ENCODE peak calls at places on chromosomes 1 and 21, in six cellular contexts. G is stomach, Y is mammary epithelial cell, Q is testis, V is neural progenitor cell, F is A549. T is an unnamed sample.

GRCh38 chr1:214514032-214514818 is 37.2 kb downstream of the PTPN14 start:
- DNase-seq in G (no peak), Y (no peak), Q (no peak), V (peak; percentile 55), F (no peak), T (no peak)

GRCh38 chr1:3879787-3880428 is 20.2 kb downstream of the C1orf174 start:
- DNase-seq in G (no peak), Y (no peak), Q (no peak), V (no peak), F (no peak), T (no peak)

GRCh38 chr1:93828437-93828756 is 50.6 kb downstream of the DNTTIP2 start:
- DNase-seq in G (no peak), Y (peak; percentile 54), Q (no peak), V (no peak), F (no peak), T (peak; percentile 36)

GRCh38 chr1:214349781-214350180 is 68.8 kb downstream of the SMYD2 start:
- DNase-seq in G (no peak), Y (no peak), Q (no peak), V (peak; percentile 58), F (no peak), T (peak; percentile 39)

GRCh38 chr21:36792505-36792967 is 93.6 kb downstream of the SIM2 start:
- DNase-seq in G (no peak), Y (peak; percentile 92), Q (no peak), V (no peak), F (no peak), T (no peak)

GRCh38 chr21:29433366-29434059 is 134.8 kb downstream of the BACH1 start:
- DNase-seq in G (no peak), Y (no peak), Q (no peak), V (no peak), F (no peak), T (no peak)

GRCh38 chr1:43235451-43236121 is 34.2 kb upstream of the TMEM125 start:
- DNase-seq in G (peak; percentile 44), Y (no peak), Q (no peak), V (no peak), F (no peak), T (no peak)

GRCh38 chr1:193556042-193556441 is 369.6 kb upstream of the B3GALT2 start:
- DNase-seq in G (no peak), Y (no peak), Q (no peak), V (no peak), F (no peak), T (no peak)

GRCh38 chr21:17783816-17784598 is 35.1 kb downstream of the C21orf91 start:
- DNase-seq in G (no peak), Y (no peak), Q (no peak), V (no peak), F (no peak), T (no peak)

GRCh38 chr1:156502749-156503671 is 2.4 kb upstream of the MEF2D start:
- DNase-seq in G (peak; percentile 80), Y (peak; percentile 87), Q (peak; percentile 78), V (no peak), F (peak; percentile 96), T (peak; percentile 20)

GRCh38 chr21:32977216-32977615 is 48.5 kb upstream of the OLIG2 start:
- DNase-seq in G (no peak), Y (no peak), Q (no peak), V (no peak), F (no peak), T (no peak)

GRCh38 chr1:21175324-21175669 is 1.4 kb downstream of the EIF4G3 start:
- DNase-seq in G (peak; percentile 49), Y (peak; percentile 34), Q (peak; percentile 70), V (no peak), F (no peak), T (peak; percentile 66)

GRCh38 chr1:39335278-39335677 is 130.8 kb downstream of the MACF1 start:
- DNase-seq in G (no peak), Y (no peak), Q (no peak), V (no peak), F (no peak), T (no peak)

GRCh38 chr21:38284221-38284620 is 27.4 kb downstream of the KCNJ15 start:
- DNase-seq in G (no peak), Y (no peak), Q (no peak), V (no peak), F (no peak), T (no peak)

GRCh38 chr1:10685851-10686403 is 110.5 kb downstream of the CASZ1 start:
- DNase-seq in G (peak; percentile 72), Y (no peak), Q (peak; percentile 46), V (no peak), F (no peak), T (peak; percentile 78)

GRCh38 chr1:53765656-53766055 is 26.7 kb upstream of the GLIS1 start:
- DNase-seq in G (no peak), Y (peak; percentile 11), Q (no peak), V (no peak), F (no peak), T (no peak)

GRCh38 chr1:102840741-102841140 is 267.6 kb downstream of the COL11A1 start:
- DNase-seq in G (no peak), Y (no peak), Q (no peak), V (no peak), F (no peak), T (no peak)

GRCh38 chr1:98086796-98087195 is 166.0 kb upstream of the DPYD start:
- DNase-seq in G (no peak), Y (peak; percentile 92), Q (no peak), V (peak; percentile 46), F (peak; percentile 66), T (peak; percentile 39)

GRCh38 chr21:43697758-43698643 is 20.9 kb upstream of the PDXK start:
- DNase-seq in G (no peak), Y (no peak), Q (no peak), V (no peak), F (no peak), T (no peak)

GRCh38 chr1:56330400-56331026 is 248.8 kb downstream of the PLPP3 start:
- DNase-seq in G (no peak), Y (peak; percentile 16), Q (no peak), V (no peak), F (no peak), T (no peak)

GRCh38 chr1:225631041-225631663 is 21.8 kb downstream of the ENAH start:
- DNase-seq in G (no peak), Y (no peak), Q (no peak), V (no peak), F (no peak), T (no peak)

GRCh38 chr1:76239470-76239918 is 164.9 kb downstream of the ST6GALNAC3 start:
- DNase-seq in G (no peak), Y (no peak), Q (no peak), V (no peak), F (no peak), T (peak; percentile 54)

GRCh38 chr1:223835754-223836153 is 10.0 kb downstream of the TP53BP2 start:
- DNase-seq in G (no peak), Y (no peak), Q (no peak), V (no peak), F (no peak), T (no peak)

GRCh38 chr1:212608956-212609700 is 567 bp downstream of the ATF3 start:
- DNase-seq in G (peak; percentile 57), Y (no peak), Q (peak; percentile 55), V (peak; percentile 86), F (peak; percentile 41), T (peak; percentile 80)

GRCh38 chr1:110040548-110040947 is 6.1 kb downstream of the STRIP1 start:
- DNase-seq in G (no peak), Y (peak; percentile 76), Q (no peak), V (no peak), F (no peak), T (no peak)

GRCh38 chr21:42395302-42395701 is 550 bp downstream of the TMPRSS3 start:
- DNase-seq in G (no peak), Y (no peak), Q (no peak), V (no peak), F (no peak), T (no peak)

GRCh38 chr1:41800237-41800902 is 118.4 kb downstream of the HIVEP3 start:
- DNase-seq in G (no peak), Y (no peak), Q (peak; percentile 49), V (no peak), F (no peak), T (no peak)

GRCh38 chr1:21327566-21328323 is 37.5 kb upstream of the ECE1 start:
- DNase-seq in G (no peak), Y (no peak), Q (no peak), V (no peak), F (no peak), T (no peak)

GRCh38 chr21:34129971-34130597 is 56.7 kb downstream of the MRPS6 start:
- DNase-seq in G (no peak), Y (no peak), Q (no peak), V (peak; percentile 65), F (no peak), T (no peak)

GRCh38 chr1:58844176-58844575 is 60.3 kb upstream of the JUN start:
- DNase-seq in G (no peak), Y (no peak), Q (no peak), V (no peak), F (no peak), T (no peak)
- H3K4me1 ChIP-seq in G (peaks cover 7% of the 10 kb centered on the region), Y (peaks cover 21% of the 10 kb centered on the region), Q (peaks cover 5% of the 10 kb centered on the region), V (no peaks in the 10 kb centered on the region), F (peaks cover 45% of the 10 kb centered on the region), T (peaks cover 3% of the 10 kb centered on the region)

DNA sequence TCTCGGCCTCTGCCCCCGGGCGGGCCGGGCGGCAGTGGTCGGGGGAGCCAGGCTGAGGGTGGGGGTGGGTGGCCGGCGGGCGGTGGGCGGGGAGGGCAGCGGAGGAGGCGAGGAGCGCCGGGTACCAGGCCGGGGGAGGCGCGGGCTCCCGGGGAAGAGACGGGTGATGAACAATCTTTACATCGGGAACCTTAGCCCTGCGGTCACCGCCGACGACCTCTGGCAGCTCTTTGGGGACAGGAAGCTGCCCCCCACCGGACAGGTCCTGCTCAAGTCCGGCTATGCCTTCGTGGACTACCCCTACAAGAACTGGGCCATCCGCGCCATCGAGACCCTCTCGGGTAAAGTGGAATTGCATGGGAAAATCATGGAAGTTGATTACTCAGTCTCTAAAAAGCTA is 112.5 kb downstream of the NBPF12 start:
- DNase-seq in G (no peak), Y (no peak), Q (no peak), V (no peak), F (no peak), T (no peak)
- H3K4me1 ChIP-seq in G (no peaks in the 10 kb centered on the region), Y (peaks cover 3% of the 10 kb centered on the region), Q (no peaks in the 10 kb centered on the region), V (no peaks in the 10 kb centered on the region), F (no peaks in the 10 kb centered on the region), T (no peaks in the 10 kb centered on the region)

GRCh38 chr1:209430107-209430506 is 153.4 kb upstream of the CAMK1G start:
- DNase-seq in G (no peak), Y (no peak), Q (no peak), V (no peak), F (no peak), T (no peak)

GRCh38 chr1:209431402-209431801 is 152.1 kb upstream of the CAMK1G start:
- DNase-seq in G (no peak), Y (no peak), Q (no peak), V (no peak), F (no peak), T (no peak)

GRCh38 chr1:209432443-209432825 is 151.1 kb upstream of the CAMK1G start:
- DNase-seq in G (no peak), Y (no peak), Q (no peak), V (no peak), F (no peak), T (no peak)

GRCh38 chr1:209431813-209432442 is 151.6 kb upstream of the CAMK1G start:
- DNase-seq in G (no peak), Y (peak; percentile 50), Q (no peak), V (no peak), F (no peak), T (no peak)

GRCh38 chr1:209430821-209431259 is 152.7 kb upstream of the CAMK1G start:
- DNase-seq in G (no peak), Y (peak; percentile 81), Q (no peak), V (no peak), F (no peak), T (no peak)
- H3K4me1 ChIP-seq in G (no peaks in the 10 kb centered on the region), Y (peaks cover 65% of the 10 kb centered on the region), Q (no peaks in the 10 kb centered on the region), V (peaks cover 66% of the 10 kb centered on the region), F (peaks cover 22% of the 10 kb centered on the region), T (peaks cover 20% of the 10 kb centered on the region)

GRCh38 chr1:170735366-170736263 is 71.7 kb downstream of the PRRX1 start:
- DNase-seq in G (no peak), Y (no peak), Q (no peak), V (no peak), F (no peak), T (no peak)
- H3K4me1 ChIP-seq in G (no peaks in the 10 kb centered on the region), Y (no peaks in the 10 kb centered on the region), Q (no peaks in the 10 kb centered on the region), V (no peaks in the 10 kb centered on the region), F (no peaks in the 10 kb centered on the region), T (peaks cover 20% of the 10 kb centered on the region)

T was measured in SJCRH30.